ENCODE peak calls at places on chromosomes 1 and 21, in nine cellular contexts. W, Z, P, H, L, I, S, Y and E are unnamed samples.

GRCh38 chr1:228005511-228006033 is 1.2 kb upstream of the WNT3A start:
- DNase-seq in W (no peak), Z (no peak), H (peak), S (no peak), Y (no peak), I (no peak), L (no peak), P (no peak), E (no peak)

GRCh38 chr1:182877842-182878241 is 38.7 kb downstream of the DHX9 start:
- DNase-seq in Z (no peak), S (no peak), P (no peak), L (no peak), H (no peak), W (no peak), Y (no peak), I (no peak), E (no peak)

GRCh38 chr21:16113052-16113715 is 383.4 kb downstream of the USP25 start:
- DNase-seq in Y (no peak), H (no peak), Z (no peak), L (no peak), I (no peak), P (no peak), S (no peak), W (no peak), E (no peak)

GRCh38 chr21:43991447-43991991 is 20.6 kb upstream of the TRAPPC10 start:
- DNase-seq in S (no peak), P (no peak), L (no peak), I (no peak), Z (no peak), Y (no peak), H (no peak), W (no peak), E (no peak)

GRCh38 chr1:42950146-42950480 is 8.6 kb downstream of the SLC2A1 start:
- DNase-seq in Z (no peak), Y (no peak), I (no peak), W (no peak), S (no peak), H (no peak), P (no peak), L (peak), E (no peak)

GRCh38 chr1:192607836-192608235 is 28.1 kb upstream of the RGS13 start:
- DNase-seq in W (no peak), H (no peak), P (no peak), Y (no peak), L (no peak), S (no peak), I (no peak), Z (no peak), E (no peak)

GRCh38 chr1:222865718-222866117 is 50.9 kb downstream of the DISP1 start:
- DNase-seq in S (no peak), P (no peak), L (no peak), Z (no peak), W (no peak), Y (no peak), H (no peak), I (no peak), E (no peak)

GRCh38 chr1:213244664-213245091 is 193.6 kb downstream of the RPS6KC1 start:
- DNase-seq in P (no peak), Z (peak), W (peak), I (no peak), H (no peak), S (no peak), L (peak), Y (peak), E (peak)

GRCh38 chr21:20570824-20571232 is 427.4 kb upstream of the NCAM2 start:
- DNase-seq in Y (no peak), Z (no peak), L (no peak), H (no peak), W (peak), I (no peak), S (no peak), P (no peak), E (no peak)

GRCh38 chr1:41622859-41623732 is 138.6 kb upstream of the EDN2 start:
- DNase-seq in H (peak), W (no peak), P (no peak), I (no peak), L (no peak), Y (no peak), Z (no peak), S (no peak), E (no peak)

GRCh38 chr1:55244476-55245109 is 29.4 kb upstream of the USP24 start:
- DNase-seq in S (no peak), Z (no peak), P (no peak), L (peak), I (no peak), W (no peak), H (no peak), Y (no peak), E (no peak)

GRCh38 chr1:212309967-212310366 is 24.8 kb downstream of the PPP2R5A start:
- DNase-seq in P (no peak), Z (no peak), I (no peak), W (no peak), S (no peak), L (no peak), H (no peak), Y (no peak), E (no peak)

GRCh38 chr1:37315236-37315870 is 159.0 kb upstream of the ZC3H12A start:
- DNase-seq in W (no peak), L (no peak), H (no peak), Y (no peak), Z (no peak), S (no peak), I (no peak), P (no peak), E (no peak)

GRCh38 chr1:176157995-176158394 is 49.1 kb downstream of the COP1 start:
- DNase-seq in Y (no peak), W (no peak), L (no peak), H (no peak), Z (no peak), S (no peak), I (no peak), P (no peak), E (no peak)

GRCh38 chr1:232886304-232886703 is 64.1 kb upstream of the NTPCR start:
- DNase-seq in H (no peak), S (no peak), P (no peak), L (no peak), Y (no peak), W (no peak), I (no peak), Z (no peak), E (no peak)

GRCh38 chr1:29471487-29472313 is 235.4 kb downstream of the PTPRU start:
- DNase-seq in I (no peak), S (no peak), P (no peak), H (no peak), L (no peak), Y (no peak), W (no peak), Z (no peak), E (no peak)

GRCh38 chr1:151923422-151923821 is 14.1 kb upstream of the THEM4 start:
- DNase-seq in Y (no peak), H (no peak), W (no peak), Z (no peak), L (no peak), I (no peak), S (no peak), P (no peak), E (no peak)

GRCh38 chr1:76687324-76688018 is 179.8 kb upstream of the ST6GALNAC5 start:
- DNase-seq in Y (no peak), H (no peak), Z (no peak), W (no peak), S (no peak), L (no peak), I (no peak), P (no peak), E (no peak)

GRCh38 chr21:39658066-39658465 is 45.3 kb downstream of the B3GALT5 start:
- DNase-seq in W (no peak), Z (no peak), S (no peak), I (no peak), Y (no peak), H (no peak), P (no peak), L (no peak), E (no peak)

GRCh38 chr1:76865696-76866291 is 1.5 kb upstream of the ST6GALNAC5 start:
- DNase-seq in H (no peak), L (no peak), Z (no peak), P (no peak), Y (no peak), S (no peak), I (no peak), W (no peak), E (no peak)